ENCODE peak calls at places on chromosomes 11 and 22, in eight cellular contexts. One of them, this sample, is unnamed.

GRCh38 chr11:69539416-69540117 is 58.1 kb downstream of the LINC01488 start:
- DNase-seq in HFF-Myc: no peak
- DNase-seq in activated B cell treated with CpG ODN at 0.5 μM for 24 hours: no peak
- DNase-seq in lower lobe of right lung: peak
- DNase-seq in left ventricle myocardium inferior: peak
- DNase-seq in cardiac fibroblast: no peak
- DNase-seq in AG04449: no peak
- DNase-seq in GM12865: no peak
- DNase-seq in this sample: peak

GRCh38 chr22:49408102-49408836 is 419.4 kb downstream of the BRD1 start:
- DNase-seq in GM12865: no peak
- DNase-seq in left ventricle myocardium inferior: no peak
- DNase-seq in activated B cell treated with CpG ODN at 0.5 μM for 24 hours: no peak
- DNase-seq in cardiac fibroblast: no peak
- DNase-seq in HFF-Myc: no peak
- DNase-seq in AG04449: no peak
- DNase-seq in lower lobe of right lung: no peak
- DNase-seq in this sample: no peak

GRCh38 chr11:86816251-86816726 is 15.9 kb downstream of the PRSS23 start:
- DNase-seq in GM12865: no peak
- DNase-seq in AG04449: no peak
- DNase-seq in left ventricle myocardium inferior: no peak
- DNase-seq in lower lobe of right lung: no peak
- DNase-seq in cardiac fibroblast: peak
- DNase-seq in activated B cell treated with CpG ODN at 0.5 μM for 24 hours: no peak
- DNase-seq in HFF-Myc: peak
- DNase-seq in this sample: no peak

GRCh38 chr11:1796297-1797011 is 32.7 kb upstream of the CTSD start:
- DNase-seq in left ventricle myocardium inferior: no peak
- DNase-seq in lower lobe of right lung: no peak
- DNase-seq in AG04449: no peak
- DNase-seq in activated B cell treated with CpG ODN at 0.5 μM for 24 hours: no peak
- DNase-seq in cardiac fibroblast: no peak
- DNase-seq in GM12865: no peak
- DNase-seq in HFF-Myc: no peak
- DNase-seq in this sample: no peak

GRCh38 chr11:61019037-61019817 is 47.7 kb downstream of the CD6 start:
- DNase-seq in AG04449: no peak
- DNase-seq in left ventricle myocardium inferior: no peak
- DNase-seq in GM12865: no peak
- DNase-seq in HFF-Myc: no peak
- DNase-seq in lower lobe of right lung: no peak
- DNase-seq in cardiac fibroblast: no peak
- DNase-seq in activated B cell treated with CpG ODN at 0.5 μM for 24 hours: no peak
- DNase-seq in this sample: no peak

GRCh38 chr11:118441770-118442169 is 5.5 kb downstream of the KMT2A start:
- DNase-seq in GM12865: peak
- DNase-seq in AG04449: no peak
- DNase-seq in left ventricle myocardium inferior: no peak
- DNase-seq in HFF-Myc: no peak
- DNase-seq in activated B cell treated with CpG ODN at 0.5 μM for 24 hours: no peak
- DNase-seq in lower lobe of right lung: no peak
- DNase-seq in cardiac fibroblast: no peak
- DNase-seq in this sample: no peak

GRCh38 chr11:64331569-64332371 is 8.2 kb upstream of the CCDC88B start:
- DNase-seq in lower lobe of right lung: peak
- DNase-seq in GM12865: peak
- DNase-seq in left ventricle myocardium inferior: peak
- DNase-seq in AG04449: peak
- DNase-seq in activated B cell treated with CpG ODN at 0.5 μM for 24 hours: peak
- DNase-seq in HFF-Myc: peak
- DNase-seq in cardiac fibroblast: peak
- DNase-seq in this sample: peak

GRCh38 chr11:75773595-75774353 is 5.2 kb downstream of the DGAT2 start:
- DNase-seq in left ventricle myocardium inferior: no peak
- DNase-seq in activated B cell treated with CpG ODN at 0.5 μM for 24 hours: peak
- DNase-seq in GM12865: peak
- DNase-seq in HFF-Myc: no peak
- DNase-seq in AG04449: no peak
- DNase-seq in lower lobe of right lung: peak
- DNase-seq in cardiac fibroblast: no peak
- DNase-seq in this sample: peak

GRCh38 chr11:110979696-110980095 is 265.8 kb upstream of the POU2AF2 start:
- DNase-seq in cardiac fibroblast: peak
- DNase-seq in HFF-Myc: no peak
- DNase-seq in GM12865: no peak
- DNase-seq in left ventricle myocardium inferior: no peak
- DNase-seq in AG04449: no peak
- DNase-seq in activated B cell treated with CpG ODN at 0.5 μM for 24 hours: no peak
- DNase-seq in lower lobe of right lung: no peak
- DNase-seq in this sample: no peak

GRCh38 chr22:29994941-29995340 is 85.3 kb upstream of the HORMAD2 start:
- DNase-seq in GM12865: no peak
- DNase-seq in lower lobe of right lung: no peak
- DNase-seq in left ventricle myocardium inferior: no peak
- DNase-seq in cardiac fibroblast: peak
- DNase-seq in HFF-Myc: no peak
- DNase-seq in AG04449: no peak
- DNase-seq in activated B cell treated with CpG ODN at 0.5 μM for 24 hours: no peak
- DNase-seq in this sample: no peak

GRCh38 chr11:61480936-61481335 is 27.6 kb upstream of the LRRC10B start:
- DNase-seq in HFF-Myc: no peak
- DNase-seq in lower lobe of right lung: no peak
- DNase-seq in AG04449: no peak
- DNase-seq in cardiac fibroblast: peak
- DNase-seq in activated B cell treated with CpG ODN at 0.5 μM for 24 hours: no peak
- DNase-seq in GM12865: peak
- DNase-seq in left ventricle myocardium inferior: no peak
- DNase-seq in this sample: no peak

GRCh38 chr11:109302591-109303334 is 119.2 kb upstream of the C11orf87 start:
- DNase-seq in activated B cell treated with CpG ODN at 0.5 μM for 24 hours: no peak
- DNase-seq in HFF-Myc: no peak
- DNase-seq in left ventricle myocardium inferior: no peak
- DNase-seq in GM12865: no peak
- DNase-seq in cardiac fibroblast: no peak
- DNase-seq in AG04449: no peak
- DNase-seq in lower lobe of right lung: no peak
- DNase-seq in this sample: no peak

GRCh38 chr22:41504397-41504796 is 35.5 kb downstream of the ACO2 start:
- DNase-seq in lower lobe of right lung: no peak
- DNase-seq in activated B cell treated with CpG ODN at 0.5 μM for 24 hours: no peak
- DNase-seq in cardiac fibroblast: peak
- DNase-seq in left ventricle myocardium inferior: peak
- DNase-seq in AG04449: no peak
- DNase-seq in GM12865: peak
- DNase-seq in HFF-Myc: no peak
- DNase-seq in this sample: no peak

GRCh38 chr11:22510010-22510409 is 115.6 kb downstream of the FANCF start:
- DNase-seq in lower lobe of right lung: no peak
- DNase-seq in activated B cell treated with CpG ODN at 0.5 μM for 24 hours: no peak
- DNase-seq in HFF-Myc: no peak
- DNase-seq in AG04449: no peak
- DNase-seq in GM12865: no peak
- DNase-seq in cardiac fibroblast: no peak
- DNase-seq in left ventricle myocardium inferior: no peak
- DNase-seq in this sample: no peak

GRCh38 chr11:46527586-46527985 is 66.2 kb downstream of the AMBRA1 start:
- DNase-seq in GM12865: no peak
- DNase-seq in lower lobe of right lung: no peak
- DNase-seq in AG04449: no peak
- DNase-seq in cardiac fibroblast: no peak
- DNase-seq in activated B cell treated with CpG ODN at 0.5 μM for 24 hours: no peak
- DNase-seq in left ventricle myocardium inferior: no peak
- DNase-seq in HFF-Myc: no peak
- DNase-seq in this sample: no peak

GRCh38 chr11:47603295-47603694 is 9.1 kb upstream of the C1QTNF4 start:
- DNase-seq in left ventricle myocardium inferior: no peak
- DNase-seq in HFF-Myc: no peak
- DNase-seq in cardiac fibroblast: peak
- DNase-seq in activated B cell treated with CpG ODN at 0.5 μM for 24 hours: no peak
- DNase-seq in lower lobe of right lung: no peak
- DNase-seq in GM12865: no peak
- DNase-seq in AG04449: no peak
- DNase-seq in this sample: no peak

GRCh38 chr11:128555606-128556005 is 31.8 kb downstream of the ETS1 start:
- DNase-seq in AG04449: no peak
- DNase-seq in activated B cell treated with CpG ODN at 0.5 μM for 24 hours: no peak
- DNase-seq in lower lobe of right lung: no peak
- DNase-seq in GM12865: no peak
- DNase-seq in HFF-Myc: no peak
- DNase-seq in left ventricle myocardium inferior: no peak
- DNase-seq in cardiac fibroblast: peak
- DNase-seq in this sample: no peak

GRCh38 chr11:128552783-128553661 is 34.3 kb downstream of the ETS1 start:
- DNase-seq in GM12865: peak
- DNase-seq in activated B cell treated with CpG ODN at 0.5 μM for 24 hours: peak
- DNase-seq in HFF-Myc: no peak
- DNase-seq in AG04449: no peak
- DNase-seq in cardiac fibroblast: peak
- DNase-seq in left ventricle myocardium inferior: no peak
- DNase-seq in lower lobe of right lung: no peak
- DNase-seq in this sample: peak

GRCh38 chr11:128550967-128551522 is 36.3 kb downstream of the ETS1 start:
- DNase-seq in GM12865: peak
- DNase-seq in cardiac fibroblast: no peak
- DNase-seq in activated B cell treated with CpG ODN at 0.5 μM for 24 hours: no peak
- DNase-seq in lower lobe of right lung: no peak
- DNase-seq in HFF-Myc: no peak
- DNase-seq in left ventricle myocardium inferior: no peak
- DNase-seq in AG04449: no peak
- DNase-seq in this sample: no peak

GRCh38 chr11:128551641-128552335 is 35.6 kb downstream of the ETS1 start:
- DNase-seq in cardiac fibroblast: peak
- DNase-seq in GM12865: peak
- DNase-seq in lower lobe of right lung: no peak
- DNase-seq in AG04449: no peak
- DNase-seq in left ventricle myocardium inferior: no peak
- DNase-seq in HFF-Myc: no peak
- DNase-seq in activated B cell treated with CpG ODN at 0.5 μM for 24 hours: peak
- DNase-seq in this sample: peak

DNA sequence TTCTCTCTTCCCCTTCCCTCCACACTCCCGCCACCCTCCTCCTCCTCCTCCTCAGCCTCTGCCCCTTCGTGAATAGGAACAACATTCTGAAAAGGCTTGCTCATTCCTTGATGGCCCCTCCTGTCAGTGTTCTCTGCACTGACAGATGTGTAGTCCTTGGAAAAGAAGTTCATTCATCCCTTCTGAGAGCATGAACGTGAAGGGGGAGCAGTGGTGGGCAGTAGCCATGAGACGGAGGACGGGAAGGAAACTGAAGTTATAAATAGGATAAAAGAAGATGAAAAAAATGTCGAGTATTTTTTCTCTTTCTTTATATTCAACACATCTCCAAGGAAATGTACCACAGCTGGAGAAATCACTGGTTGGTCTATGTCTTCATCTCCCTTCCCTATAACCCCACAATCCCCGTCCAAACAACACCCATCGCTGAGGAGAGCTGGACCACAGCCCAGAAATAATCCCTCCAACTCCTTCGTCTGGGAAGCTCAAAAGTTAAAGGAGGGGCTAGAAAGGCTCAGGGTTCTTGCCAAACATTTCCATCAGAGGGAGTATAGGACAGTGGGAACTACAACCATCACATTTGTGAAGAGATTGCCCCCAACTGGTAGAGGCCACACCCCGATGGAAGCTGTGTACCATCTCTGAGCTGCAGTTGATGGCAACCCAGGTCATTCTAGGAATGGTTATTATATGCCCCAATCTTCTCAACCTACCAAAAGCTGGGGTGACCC is 33.5 kb downstream of the ETS1 start:
- DNase-seq in cardiac fibroblast: peak
- DNase-seq in left ventricle myocardium inferior: no peak
- DNase-seq in HFF-Myc: no peak
- DNase-seq in GM12865: peak
- DNase-seq in lower lobe of right lung: no peak
- DNase-seq in AG04449: no peak
- DNase-seq in activated B cell treated with CpG ODN at 0.5 μM for 24 hours: no peak
- DNase-seq in this sample: no peak
- TF ChIP-seq CTCF in cardiac fibroblast: peak
- TF ChIP-seq CTCF in left ventricle myocardium inferior: peak
- TF ChIP-seq CTCF in HFF-Myc: peak
- TF ChIP-seq CTCF in GM12865: peak
- TF ChIP-seq CTCF in lower lobe of right lung: peak
- TF ChIP-seq CTCF in AG04449: peak
- TF ChIP-seq CTCF in activated B cell treated with CpG ODN at 0.5 μM for 24 hours: no peak
- TF ChIP-seq CTCF in this sample: no peak

GRCh38 chr22:23246982-23247766 is 66.9 kb downstream of the BCR start:
- DNase-seq in activated B cell treated with CpG ODN at 0.5 μM for 24 hours: no peak
- DNase-seq in GM12865: no peak
- DNase-seq in cardiac fibroblast: no peak
- DNase-seq in lower lobe of right lung: no peak
- DNase-seq in left ventricle myocardium inferior: no peak
- DNase-seq in AG04449: no peak
- DNase-seq in HFF-Myc: no peak
- DNase-seq in this sample: no peak
- TF ChIP-seq CTCF in activated B cell treated with CpG ODN at 0.5 μM for 24 hours: no peak
- TF ChIP-seq CTCF in GM12865: no peak
- TF ChIP-seq CTCF in cardiac fibroblast: no peak
- TF ChIP-seq CTCF in lower lobe of right lung: no peak
- TF ChIP-seq CTCF in left ventricle myocardium inferior: no peak
- TF ChIP-seq CTCF in AG04449: no peak
- TF ChIP-seq CTCF in HFF-Myc: no peak
- TF ChIP-seq CTCF in this sample: no peak

GRCh38 chr11:39367526-39367925 is 2091.9 kb downstream of the LRRC4C start:
- DNase-seq in GM12865: no peak
- DNase-seq in lower lobe of right lung: no peak
- DNase-seq in HFF-Myc: no peak
- DNase-seq in activated B cell treated with CpG ODN at 0.5 μM for 24 hours: no peak
- DNase-seq in left ventricle myocardium inferior: no peak
- DNase-seq in cardiac fibroblast: no peak
- DNase-seq in AG04449: no peak
- DNase-seq in this sample: no peak

GRCh38 chr11:39365809-39366436 is 2093.5 kb downstream of the LRRC4C start:
- DNase-seq in lower lobe of right lung: no peak
- DNase-seq in AG04449: no peak
- DNase-seq in activated B cell treated with CpG ODN at 0.5 μM for 24 hours: no peak
- DNase-seq in HFF-Myc: no peak
- DNase-seq in cardiac fibroblast: peak
- DNase-seq in left ventricle myocardium inferior: no peak
- DNase-seq in GM12865: no peak
- DNase-seq in this sample: no peak

DNA sequence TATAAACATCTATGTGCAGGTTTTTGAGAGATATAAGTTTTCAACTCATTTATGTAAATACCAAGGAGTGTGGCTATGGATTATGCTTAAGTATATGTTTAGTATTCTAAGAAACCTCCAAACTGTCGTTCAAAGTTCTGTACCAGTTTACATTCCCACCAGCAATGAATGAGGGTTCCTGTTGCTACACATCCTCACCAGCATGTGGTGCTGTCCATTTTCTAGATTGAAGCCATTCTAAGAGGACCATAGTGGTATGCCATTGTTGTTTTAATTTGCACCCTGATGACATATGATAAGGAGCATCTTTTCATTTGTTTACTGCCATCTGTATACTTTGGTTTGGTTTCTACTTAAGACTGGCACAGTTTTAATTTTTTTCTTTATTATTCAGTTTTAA is 2097.9 kb downstream of the LRRC4C start:
- DNase-seq in left ventricle myocardium inferior: no peak
- DNase-seq in cardiac fibroblast: no peak
- DNase-seq in HFF-Myc: no peak
- DNase-seq in activated B cell treated with CpG ODN at 0.5 μM for 24 hours: no peak
- DNase-seq in GM12865: no peak
- DNase-seq in AG04449: no peak
- DNase-seq in lower lobe of right lung: no peak
- DNase-seq in this sample: no peak
- TF ChIP-seq CTCF in left ventricle myocardium inferior: no peak
- TF ChIP-seq CTCF in cardiac fibroblast: no peak
- TF ChIP-seq CTCF in HFF-Myc: no peak
- TF ChIP-seq CTCF in activated B cell treated with CpG ODN at 0.5 μM for 24 hours: no peak
- TF ChIP-seq CTCF in GM12865: no peak
- TF ChIP-seq CTCF in AG04449: no peak
- TF ChIP-seq CTCF in lower lobe of right lung: no peak
- TF ChIP-seq CTCF in this sample: no peak

GRCh38 chr11:132586801-132587200 is 945.5 kb downstream of the OPCML start:
- DNase-seq in HFF-Myc: no peak
- DNase-seq in left ventricle myocardium inferior: no peak
- DNase-seq in lower lobe of right lung: no peak
- DNase-seq in GM12865: no peak
- DNase-seq in activated B cell treated with CpG ODN at 0.5 μM for 24 hours: no peak
- DNase-seq in AG04449: peak
- DNase-seq in cardiac fibroblast: peak
- DNase-seq in this sample: no peak
- TF ChIP-seq CTCF in HFF-Myc: no peak
- TF ChIP-seq CTCF in left ventricle myocardium inferior: no peak
- TF ChIP-seq CTCF in lower lobe of right lung: no peak
- TF ChIP-seq CTCF in GM12865: no peak
- TF ChIP-seq CTCF in activated B cell treated with CpG ODN at 0.5 μM for 24 hours: no peak
- TF ChIP-seq CTCF in AG04449: peak
- TF ChIP-seq CTCF in cardiac fibroblast: no peak
- TF ChIP-seq CTCF in this sample: no peak